ENCODE peak calls at places on chromosomes 3 and 15, in eight cellular contexts. One of them, this sample, is unnamed.
A peak's percentile ranks its signal among the peaks of the same experiment; 100 is the strongest.

GRCh38 chr3:183447206-183448001 is 19.0 kb upstream of the MCF2L2 start:
- DNase-seq in fibroblast of mammary gland: peak; percentile 70
- DNase-seq in AG04449: peak; percentile 17
- DNase-seq in OCI-LY7: peak; percentile 71
- DNase-seq in fibroblast of villous mesenchyme: peak; percentile 75
- DNase-seq in lower lobe of right lung: peak; percentile 88
- DNase-seq in bronchial epithelial cell: peak; percentile 71
- DNase-seq in psoas muscle: peak; percentile 84
- DNase-seq in this sample: peak; percentile 81

GRCh38 chr3:143812411-143812968 is 35.8 kb downstream of the SLC9A9 start:
- DNase-seq in fibroblast of mammary gland: no peak
- DNase-seq in AG04449: no peak
- DNase-seq in OCI-LY7: no peak
- DNase-seq in fibroblast of villous mesenchyme: no peak
- DNase-seq in lower lobe of right lung: no peak
- DNase-seq in bronchial epithelial cell: no peak
- DNase-seq in psoas muscle: no peak
- DNase-seq in this sample: no peak

GRCh38 chr3:136473716-136474326 is 223.7 kb downstream of the PCCB start:
- DNase-seq in fibroblast of mammary gland: peak; percentile 38
- DNase-seq in AG04449: peak; percentile 51
- DNase-seq in OCI-LY7: no peak
- DNase-seq in fibroblast of villous mesenchyme: peak; percentile 45
- DNase-seq in lower lobe of right lung: no peak
- DNase-seq in bronchial epithelial cell: no peak
- DNase-seq in psoas muscle: no peak
- DNase-seq in this sample: no peak

GRCh38 chr15:34337557-34338306 is at the start of gene SLC12A6:
- DNase-seq in fibroblast of mammary gland: peak; percentile 92
- DNase-seq in AG04449: peak; percentile 44
- DNase-seq in OCI-LY7: peak; percentile 90
- DNase-seq in fibroblast of villous mesenchyme: peak; percentile 91
- DNase-seq in lower lobe of right lung: peak; percentile 95
- DNase-seq in bronchial epithelial cell: peak; percentile 82
- DNase-seq in psoas muscle: peak; percentile 94
- DNase-seq in this sample: peak; percentile 94

GRCh38 chr3:129160891-129161859 is at the start of gene ISY1:
- DNase-seq in fibroblast of mammary gland: peak; percentile 97
- DNase-seq in AG04449: peak; percentile 63
- DNase-seq in OCI-LY7: peak; percentile 97
- DNase-seq in fibroblast of villous mesenchyme: peak; percentile 97
- DNase-seq in lower lobe of right lung: peak; percentile 89
- DNase-seq in bronchial epithelial cell: peak; percentile 85
- DNase-seq in psoas muscle: peak; percentile 89
- DNase-seq in this sample: peak; percentile 94

GRCh38 chr3:13495921-13496723 is 16.0 kb downstream of the HDAC11 start:
- DNase-seq in fibroblast of mammary gland: peak; percentile 85
- DNase-seq in AG04449: peak; percentile 21
- DNase-seq in OCI-LY7: peak; percentile 76
- DNase-seq in fibroblast of villous mesenchyme: peak; percentile 84
- DNase-seq in lower lobe of right lung: peak; percentile 77
- DNase-seq in bronchial epithelial cell: peak; percentile 59
- DNase-seq in psoas muscle: peak; percentile 76
- DNase-seq in this sample: no peak

GRCh38 chr3:65548848-65549625 is 489.7 kb downstream of the MAGI1 start:
- DNase-seq in fibroblast of mammary gland: no peak
- DNase-seq in AG04449: no peak
- DNase-seq in OCI-LY7: no peak
- DNase-seq in fibroblast of villous mesenchyme: no peak
- DNase-seq in lower lobe of right lung: peak; percentile 38
- DNase-seq in bronchial epithelial cell: no peak
- DNase-seq in psoas muscle: peak; percentile 17
- DNase-seq in this sample: peak; percentile 8

GRCh38 chr15:101294731-101295606 is at the start of gene SNRPA1:
- DNase-seq in fibroblast of mammary gland: peak; percentile 91
- DNase-seq in AG04449: peak; percentile 47
- DNase-seq in OCI-LY7: peak; percentile 96
- DNase-seq in fibroblast of villous mesenchyme: peak; percentile 97
- DNase-seq in lower lobe of right lung: peak; percentile 99
- DNase-seq in bronchial epithelial cell: peak; percentile 76
- DNase-seq in psoas muscle: peak; percentile 99
- DNase-seq in this sample: peak; percentile 97

GRCh38 chr3:71990545-71990944 is 205.6 kb upstream of the PROK2 start:
- DNase-seq in fibroblast of mammary gland: no peak
- DNase-seq in AG04449: no peak
- DNase-seq in OCI-LY7: no peak
- DNase-seq in fibroblast of villous mesenchyme: no peak
- DNase-seq in lower lobe of right lung: no peak
- DNase-seq in bronchial epithelial cell: no peak
- DNase-seq in psoas muscle: no peak
- DNase-seq in this sample: no peak

GRCh38 chr3:31981206-31982181 is at the start of the genes OSBPL10 and ZNF860:
- DNase-seq in fibroblast of mammary gland: peak; percentile 90
- DNase-seq in AG04449: no peak
- DNase-seq in OCI-LY7: peak; percentile 81
- DNase-seq in fibroblast of villous mesenchyme: peak; percentile 96
- DNase-seq in lower lobe of right lung: peak; percentile 89
- DNase-seq in bronchial epithelial cell: peak; percentile 86
- DNase-seq in psoas muscle: peak; percentile 86
- DNase-seq in this sample: peak; percentile 35

GRCh38 chr15:64865998-64866520 is 24.3 kb downstream of the PLEKHO2 start:
- DNase-seq in fibroblast of mammary gland: peak; percentile 75
- DNase-seq in AG04449: peak; percentile 76
- DNase-seq in OCI-LY7: no peak
- DNase-seq in fibroblast of villous mesenchyme: peak; percentile 92
- DNase-seq in lower lobe of right lung: no peak
- DNase-seq in bronchial epithelial cell: no peak
- DNase-seq in psoas muscle: no peak
- DNase-seq in this sample: no peak

GRCh38 chr3:168859574-168859973 is 763.9 kb upstream of the GOLIM4 start:
- DNase-seq in fibroblast of mammary gland: no peak
- DNase-seq in AG04449: no peak
- DNase-seq in OCI-LY7: no peak
- DNase-seq in fibroblast of villous mesenchyme: no peak
- DNase-seq in lower lobe of right lung: no peak
- DNase-seq in bronchial epithelial cell: no peak
- DNase-seq in psoas muscle: no peak
- DNase-seq in this sample: no peak

GRCh38 chr15:65979316-65979715 is 110.0 kb downstream of the RAB11A start:
- DNase-seq in fibroblast of mammary gland: no peak
- DNase-seq in AG04449: no peak
- DNase-seq in OCI-LY7: peak; percentile 49
- DNase-seq in fibroblast of villous mesenchyme: no peak
- DNase-seq in lower lobe of right lung: no peak
- DNase-seq in bronchial epithelial cell: peak; percentile 69
- DNase-seq in psoas muscle: no peak
- DNase-seq in this sample: no peak

GRCh38 chr3:103127737-103128136 is 692.9 kb downstream of the ZPLD1 start:
- DNase-seq in fibroblast of mammary gland: no peak
- DNase-seq in AG04449: no peak
- DNase-seq in OCI-LY7: no peak
- DNase-seq in fibroblast of villous mesenchyme: no peak
- DNase-seq in lower lobe of right lung: no peak
- DNase-seq in bronchial epithelial cell: peak; percentile 36
- DNase-seq in psoas muscle: no peak
- DNase-seq in this sample: peak; percentile 11

GRCh38 chr3:38653685-38654537 is 4.4 kb upstream of the SCN5A start:
- DNase-seq in fibroblast of mammary gland: no peak
- DNase-seq in AG04449: no peak
- DNase-seq in OCI-LY7: no peak
- DNase-seq in fibroblast of villous mesenchyme: no peak
- DNase-seq in lower lobe of right lung: no peak
- DNase-seq in bronchial epithelial cell: no peak
- DNase-seq in psoas muscle: no peak
- DNase-seq in this sample: no peak

GRCh38 chr3:71579934-71580318 is 3.6 kb downstream of the FOXP1 start:
- DNase-seq in fibroblast of mammary gland: no peak
- DNase-seq in AG04449: no peak
- DNase-seq in OCI-LY7: peak; percentile 68
- DNase-seq in fibroblast of villous mesenchyme: no peak
- DNase-seq in lower lobe of right lung: no peak
- DNase-seq in bronchial epithelial cell: peak; percentile 46
- DNase-seq in psoas muscle: no peak
- DNase-seq in this sample: no peak

GRCh38 chr3:2156244-2156847 is 57.7 kb downstream of the CNTN4 start:
- DNase-seq in fibroblast of mammary gland: peak; percentile 2
- DNase-seq in AG04449: no peak
- DNase-seq in OCI-LY7: no peak
- DNase-seq in fibroblast of villous mesenchyme: no peak
- DNase-seq in lower lobe of right lung: no peak
- DNase-seq in bronchial epithelial cell: no peak
- DNase-seq in psoas muscle: no peak
- DNase-seq in this sample: peak; percentile 2

GRCh38 chr15:59180946-59181345 is 25.7 kb upstream of the LDHAL6B start:
- DNase-seq in fibroblast of mammary gland: no peak
- DNase-seq in AG04449: no peak
- DNase-seq in OCI-LY7: no peak
- DNase-seq in fibroblast of villous mesenchyme: peak; percentile 65
- DNase-seq in lower lobe of right lung: no peak
- DNase-seq in bronchial epithelial cell: no peak
- DNase-seq in psoas muscle: no peak
- DNase-seq in this sample: no peak

GRCh38 chr3:142850395-142851023 is 38.4 kb downstream of the PCOLCE2 start:
- DNase-seq in fibroblast of mammary gland: peak; percentile 98
- DNase-seq in AG04449: peak; percentile 77
- DNase-seq in OCI-LY7: no peak
- DNase-seq in fibroblast of villous mesenchyme: peak; percentile 80
- DNase-seq in lower lobe of right lung: peak; percentile 66
- DNase-seq in bronchial epithelial cell: peak; percentile 93
- DNase-seq in psoas muscle: peak; percentile 21
- DNase-seq in this sample: no peak

GRCh38 chr3:10248984-10249748 is 907 bp downstream of the TATDN2 start:
- DNase-seq in fibroblast of mammary gland: no peak
- DNase-seq in AG04449: no peak
- DNase-seq in OCI-LY7: peak; percentile 48
- DNase-seq in fibroblast of villous mesenchyme: peak; percentile 12
- DNase-seq in lower lobe of right lung: peak; percentile 56
- DNase-seq in bronchial epithelial cell: no peak
- DNase-seq in psoas muscle: peak; percentile 29
- DNase-seq in this sample: peak; percentile 57

GRCh38 chr3:122564155-122564912 is at the start of the genes DTX3L and PARP9:
- DNase-seq in fibroblast of mammary gland: peak; percentile 72
- DNase-seq in AG04449: no peak
- DNase-seq in OCI-LY7: peak; percentile 51
- DNase-seq in fibroblast of villous mesenchyme: peak; percentile 87
- DNase-seq in lower lobe of right lung: peak; percentile 92
- DNase-seq in bronchial epithelial cell: peak; percentile 64
- DNase-seq in psoas muscle: peak; percentile 80
- DNase-seq in this sample: peak; percentile 82

GRCh38 chr3:95356764-95357501 is 1294.1 kb downstream of the NSUN3 start:
- DNase-seq in fibroblast of mammary gland: no peak
- DNase-seq in AG04449: no peak
- DNase-seq in OCI-LY7: no peak
- DNase-seq in fibroblast of villous mesenchyme: no peak
- DNase-seq in lower lobe of right lung: no peak
- DNase-seq in bronchial epithelial cell: no peak
- DNase-seq in psoas muscle: no peak
- DNase-seq in this sample: no peak

GRCh38 chr3:179610066-179610465 is 5.5 kb downstream of the NDUFB5 start:
- DNase-seq in fibroblast of mammary gland: no peak
- DNase-seq in AG04449: no peak
- DNase-seq in OCI-LY7: no peak
- DNase-seq in fibroblast of villous mesenchyme: no peak
- DNase-seq in lower lobe of right lung: no peak
- DNase-seq in bronchial epithelial cell: no peak
- DNase-seq in psoas muscle: no peak
- DNase-seq in this sample: no peak

DNA sequence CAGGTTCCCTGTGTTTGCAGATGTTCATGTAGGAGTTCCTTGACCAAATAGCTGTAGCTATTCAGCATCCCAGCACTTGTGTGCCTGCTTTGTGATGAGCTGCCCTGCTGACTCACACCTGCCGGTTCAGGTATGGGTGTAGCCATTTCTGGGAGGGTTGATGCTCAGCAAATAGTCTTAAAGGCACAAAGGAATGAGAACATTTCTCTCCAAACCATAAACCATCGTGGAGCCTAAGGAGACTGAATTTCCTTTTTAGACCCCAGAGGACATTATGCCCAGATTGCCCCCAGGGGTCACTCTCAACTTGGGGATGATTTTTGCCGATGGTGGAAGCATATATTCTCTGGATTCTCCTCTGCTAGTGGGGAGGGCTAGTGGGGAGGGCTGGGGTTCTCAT is 80.6 kb downstream of the ADAMTSL3 start:
- DNase-seq in fibroblast of mammary gland: peak; percentile 10
- DNase-seq in AG04449: no peak
- DNase-seq in OCI-LY7: no peak
- DNase-seq in fibroblast of villous mesenchyme: peak; percentile 14
- DNase-seq in lower lobe of right lung: no peak
- DNase-seq in bronchial epithelial cell: peak; percentile 77
- DNase-seq in psoas muscle: no peak
- DNase-seq in this sample: no peak
- TF ChIP-seq CTCF in fibroblast of mammary gland: peak; percentile 40
- TF ChIP-seq CTCF in AG04449: no peak
- TF ChIP-seq CTCF in OCI-LY7: peak; percentile 25
- TF ChIP-seq CTCF in fibroblast of villous mesenchyme: peak; percentile 48
- TF ChIP-seq CTCF in lower lobe of right lung: no peak
- TF ChIP-seq CTCF in bronchial epithelial cell: no peak
- TF ChIP-seq CTCF in psoas muscle: no peak
- TF ChIP-seq CTCF in this sample: peak; percentile 56

GRCh38 chr3:193832833-193833413 is 239.9 kb downstream of the OPA1 start:
- DNase-seq in fibroblast of mammary gland: no peak
- DNase-seq in AG04449: no peak
- DNase-seq in OCI-LY7: no peak
- DNase-seq in fibroblast of villous mesenchyme: no peak
- DNase-seq in lower lobe of right lung: no peak
- DNase-seq in bronchial epithelial cell: no peak
- DNase-seq in psoas muscle: no peak
- DNase-seq in this sample: no peak
- TF ChIP-seq CTCF in fibroblast of mammary gland: no peak
- TF ChIP-seq CTCF in AG04449: no peak
- TF ChIP-seq CTCF in OCI-LY7: no peak
- TF ChIP-seq CTCF in fibroblast of villous mesenchyme: no peak
- TF ChIP-seq CTCF in lower lobe of right lung: no peak
- TF ChIP-seq CTCF in bronchial epithelial cell: no peak
- TF ChIP-seq CTCF in psoas muscle: no peak
- TF ChIP-seq CTCF in this sample: no peak

GRCh38 chr3:190865828-190866227 is 3.3 kb upstream of the GMNC start:
- DNase-seq in fibroblast of mammary gland: peak; percentile 5
- DNase-seq in AG04449: no peak
- DNase-seq in OCI-LY7: no peak
- DNase-seq in fibroblast of villous mesenchyme: no peak
- DNase-seq in lower lobe of right lung: no peak
- DNase-seq in bronchial epithelial cell: peak; percentile 49
- DNase-seq in psoas muscle: no peak
- DNase-seq in this sample: no peak
- TF ChIP-seq CTCF in fibroblast of mammary gland: no peak
- TF ChIP-seq CTCF in AG04449: no peak
- TF ChIP-seq CTCF in OCI-LY7: peak; percentile 36
- TF ChIP-seq CTCF in fibroblast of villous mesenchyme: no peak
- TF ChIP-seq CTCF in lower lobe of right lung: no peak
- TF ChIP-seq CTCF in bronchial epithelial cell: no peak
- TF ChIP-seq CTCF in psoas muscle: no peak
- TF ChIP-seq CTCF in this sample: no peak

GRCh38 chr3:98565843-98566242 is 27.6 kb downstream of the CPOX start:
- DNase-seq in fibroblast of mammary gland: no peak
- DNase-seq in AG04449: no peak
- DNase-seq in OCI-LY7: no peak
- DNase-seq in fibroblast of villous mesenchyme: peak; percentile 22
- DNase-seq in lower lobe of right lung: no peak
- DNase-seq in bronchial epithelial cell: no peak
- DNase-seq in psoas muscle: no peak
- DNase-seq in this sample: no peak
- TF ChIP-seq CTCF in fibroblast of mammary gland: no peak
- TF ChIP-seq CTCF in AG04449: no peak
- TF ChIP-seq CTCF in OCI-LY7: no peak
- TF ChIP-seq CTCF in fibroblast of villous mesenchyme: no peak
- TF ChIP-seq CTCF in lower lobe of right lung: no peak
- TF ChIP-seq CTCF in bronchial epithelial cell: no peak
- TF ChIP-seq CTCF in psoas muscle: no peak
- TF ChIP-seq CTCF in this sample: no peak

This sample was measured in GM06990.